ENCODE peak calls at places on chromosome 13, in five cellular contexts. B is lower lobe of right lung; R is CD8-positive, alpha-beta T cell; T is ascending aorta; J is psoas muscle. A is an unnamed sample.

GRCh38 chr13:50537029-50537428 is 306.5 kb downstream of the DLEU7 start:
- DNase-seq in B (no peak), J (no peak), T (no peak), R (no peak), A (no peak)

GRCh38 chr13:65631078-65631477 is 1599.1 kb downstream of the PCDH9 start:
- DNase-seq in R (no peak), T (no peak), J (no peak), B (no peak), A (no peak)

GRCh38 chr13:64206430-64207225 is 2791.0 kb upstream of the PCDH20 start:
- DNase-seq in B (no peak), R (no peak), T (no peak), J (no peak), A (no peak)

GRCh38 chr13:95698047-95698749 is 21.3 kb downstream of the DNAJC3 start:
- DNase-seq in T (no peak), R (no peak), J (no peak), B (no peak), A (no peak)

GRCh38 chr13:51665456-51665855 is 81.2 kb downstream of the WDFY2 start:
- DNase-seq in B (no peak), R (no peak), J (no peak), T (no peak), A (no peak)

GRCh38 chr13:112968910-112969691 is at the start of gene MCF2L:
- DNase-seq in J (peak), T (no peak), B (peak), R (peak), A (no peak)

GRCh38 chr13:99657848-99658265 is 156.6 kb downstream of the TM9SF2 start:
- DNase-seq in R (peak), B (peak), J (peak), T (no peak), A (no peak)

GRCh38 chr13:49240017-49240416 is 7.7 kb upstream of the CDADC1 start:
- DNase-seq in B (no peak), J (no peak), R (no peak), T (no peak), A (no peak)

GRCh38 chr13:102945324-102945815 is 99.5 kb downstream of the ERCC5 start:
- DNase-seq in J (no peak), R (no peak), B (no peak), T (no peak), A (no peak)

GRCh38 chr13:99191900-99192399 is 8.7 kb upstream of the UBAC2 start:
- DNase-seq in R (no peak), J (no peak), B (no peak), T (no peak), A (no peak)

GRCh38 chr13:49308104-49308875 is 60.6 kb downstream of the CDADC1 start:
- DNase-seq in R (no peak), B (peak), J (peak), T (peak), A (peak)

GRCh38 chr13:99660101-99660500 is 158.8 kb downstream of the TM9SF2 start:
- DNase-seq in J (no peak), T (no peak), R (no peak), B (no peak), A (no peak)

GRCh38 chr13:103238441-103238840 is 172.2 kb upstream of the SLC10A2 start:
- DNase-seq in R (no peak), J (no peak), B (no peak), T (no peak), A (no peak)

GRCh38 chr13:77650409-77650808 is 47.1 kb upstream of the SLAIN1 start:
- DNase-seq in J (no peak), R (no peak), T (no peak), B (no peak), A (no peak)

GRCh38 chr13:98315466-98315865 is 138.4 kb upstream of the RNF113B start:
- DNase-seq in J (no peak), B (no peak), R (no peak), T (no peak), A (no peak)

GRCh38 chr13:77563110-77563509 is 27.6 kb downstream of the SCEL start:
- DNase-seq in B (no peak), J (no peak), T (no peak), R (no peak), A (no peak)

GRCh38 chr13:107765724-107766436 is 449.5 kb downstream of the LIG4 start:
- DNase-seq in J (no peak), T (no peak), B (no peak), R (no peak), A (no peak)

GRCh38 chr13:51025245-51025872 is 85.7 kb downstream of the C13orf42 start:
- DNase-seq in J (no peak), R (no peak), B (no peak), T (no peak), A (no peak)

GRCh38 chr13:112894423-112894672 is 74.7 kb upstream of the MCF2L start:
- DNase-seq in R (no peak), J (peak), T (no peak), B (no peak), A (no peak)

GRCh38 chr13:85586856-85587255 is 212.4 kb downstream of the SLITRK6 start:
- DNase-seq in J (no peak), T (no peak), B (no peak), R (no peak), A (no peak)

GRCh38 chr13:72983085-72983768 is 75.6 kb upstream of the KLF5 start:
- DNase-seq in R (no peak), J (no peak), T (no peak), B (peak), A (no peak)

GRCh38 chr13:70339738-70340137 is 231.5 kb upstream of the KLHL1 start:
- DNase-seq in B (no peak), T (no peak), R (no peak), J (peak), A (no peak)

GRCh38 chr13:73661687-73662425 is 472.3 kb downstream of the KLF12 start:
- DNase-seq in B (no peak), J (no peak), R (no peak), T (no peak), A (no peak)

GRCh38 chr13:100019780-100020356 is 38.3 kb downstream of the ZIC2 start:
- DNase-seq in B (no peak), R (no peak), T (no peak), J (no peak), A (no peak)

GRCh38 chr13:74202129-74202528 is 67.9 kb upstream of the KLF12 start:
- DNase-seq in T (no peak), J (no peak), R (no peak), B (no peak), A (no peak)

GRCh38 chr13:30735025-30735967 is at the start of gene ALOX5AP:
- DNase-seq in T (no peak), J (no peak), R (no peak), B (no peak), A (no peak)

GRCh38 chr13:101941095-101941777 is 460.6 kb downstream of the FGF14 start:
- DNase-seq in T (no peak), J (no peak), B (no peak), R (no peak), A (no peak)

GRCh38 chr13:80550856-80551532 is 210.1 kb upstream of the SPRY2 start:
- DNase-seq in T (no peak), R (no peak), B (no peak), J (no peak), A (no peak)

GRCh38 chr13:97254809-97255208 is 32.7 kb downstream of the MBNL2 start:
- DNase-seq in R (no peak), B (no peak), T (no peak), J (no peak), A (no peak)

GRCh38 chr13:108700421-108701170 is 71.2 kb downstream of the MYO16 start:
- DNase-seq in B (no peak), J (no peak), T (no peak), R (no peak), A (no peak)

GRCh38 chr13:111666377-111666776 is 345.9 kb downstream of the TEX29 start:
- DNase-seq in J (no peak), T (no peak), R (no peak), B (no peak), A (no peak)

GRCh38 chr13:93982189-93982918 is 497.1 kb downstream of the DCT start:
- DNase-seq in R (no peak), T (no peak), J (no peak), B (no peak), A (no peak)

GRCh38 chr13:98834254-98834960 is 81.9 kb upstream of the SLC15A1 start:
- DNase-seq in R (no peak), B (no peak), J (no peak), T (no peak), A (no peak)

GRCh38 chr13:39675904-39676303 is 20.4 kb downstream of the COG6 start:
- DNase-seq in R (no peak), B (no peak), J (no peak), T (no peak), A (no peak)

GRCh38 chr13:26050568-26051230 is 1.1 kb downstream of the SHISA2 start:
- DNase-seq in J (peak), R (no peak), B (peak), T (no peak), A (no peak)

GRCh38 chr13:51838235-51838846 is 6.6 kb downstream of the TMEM272 start:
- DNase-seq in R (no peak), B (no peak), T (no peak), J (no peak), A (no peak)

GRCh38 chr13:51520524-51520923 is 63.7 kb upstream of the WDFY2 start:
- DNase-seq in R (no peak), T (no peak), B (no peak), J (no peak), A (no peak)

DNA sequence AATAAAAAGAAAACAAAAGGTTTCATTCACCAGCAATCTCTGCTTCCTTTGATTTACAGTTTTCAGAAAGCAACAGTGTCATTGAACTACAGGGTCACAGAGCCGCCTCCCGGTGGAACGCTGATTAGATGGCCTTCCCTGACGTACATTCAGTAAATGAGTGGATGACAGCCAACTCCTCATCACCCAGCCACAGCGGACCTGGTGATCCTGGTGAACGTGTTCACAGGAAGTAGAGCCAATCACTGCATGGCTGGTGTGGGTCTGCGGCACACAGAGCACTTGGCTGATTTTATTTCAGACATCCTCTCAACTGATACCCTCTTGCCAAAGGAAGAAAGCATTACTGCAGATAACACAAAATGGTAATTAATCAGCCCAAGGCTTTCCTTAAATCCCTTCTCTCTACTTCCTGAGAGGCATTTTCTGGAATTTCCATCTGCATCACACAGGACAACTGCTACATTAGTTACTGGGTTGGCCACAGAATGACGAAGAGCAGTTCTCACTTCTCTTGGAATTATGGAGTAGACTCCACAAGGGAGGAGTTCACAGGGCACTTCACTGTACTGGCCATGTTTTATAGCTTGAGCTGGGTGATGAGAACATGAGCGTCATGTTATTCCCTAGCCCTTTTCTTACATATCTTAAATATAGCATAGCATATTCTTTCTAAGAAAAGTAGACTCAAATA is 84.0 kb upstream of the SLC7A1 start:
- DNase-seq in J (no peak), B (no peak), T (no peak), R (no peak), A (no peak)
- H3K4me3 ChIP-seq in J (no peak), B (no peak), T (no peak), R (no peak), A (no peak)

GRCh38 chr13:46479691-46480090 is 73.3 kb upstream of the LRCH1 start:
- DNase-seq in J (no peak), R (no peak), T (no peak), B (no peak), A (no peak)
- H3K27ac ChIP-seq in J (no peak), R (no peak), T (no peak), B (no peak), A (no peak)

DNA sequence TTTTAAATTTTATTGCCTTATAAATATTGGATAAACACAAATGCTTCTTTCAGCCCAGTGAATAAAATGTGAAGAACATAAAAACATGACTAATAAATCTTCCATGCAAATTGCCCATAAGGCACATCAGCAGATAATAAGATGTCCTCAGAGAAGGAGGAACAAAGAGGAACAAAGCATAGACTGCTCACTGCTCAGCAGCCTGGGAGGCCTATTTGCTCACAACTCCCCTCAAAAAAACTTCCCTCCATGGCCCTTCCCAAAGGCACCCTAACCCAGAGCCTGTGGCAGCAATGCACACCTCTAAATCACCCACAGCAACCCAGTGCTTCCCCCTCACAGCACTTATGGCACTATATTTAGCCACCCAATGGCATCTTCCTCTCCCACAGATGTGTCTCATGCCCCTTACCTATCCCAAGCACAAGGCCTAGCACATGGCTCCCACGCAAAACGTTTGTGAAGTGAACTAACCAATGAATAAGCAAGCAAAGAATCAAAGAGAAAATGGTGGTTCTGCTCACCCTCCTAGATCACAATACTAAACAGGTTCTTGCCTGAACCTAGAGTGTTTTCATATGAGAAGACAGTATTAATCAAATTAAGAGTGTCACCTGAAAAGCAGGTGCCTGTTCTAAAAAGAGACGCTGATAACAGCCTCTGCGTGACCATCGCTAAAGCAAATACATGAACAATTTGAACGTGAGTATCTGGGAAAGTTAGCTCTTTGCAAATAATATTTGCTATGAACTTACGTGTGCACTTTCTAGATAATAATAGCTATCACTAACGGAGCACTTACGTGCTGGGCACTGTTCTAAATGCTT is 96.9 kb downstream of the TBC1D4 start:
- DNase-seq in J (no peak), B (no peak), R (no peak), T (no peak), A (no peak)
- H3K4me3 ChIP-seq in J (no peak), B (no peak), R (no peak), T (no peak), A (no peak)

GRCh38 chr13:110561335-110562033 is at the start of gene RAB20:
- DNase-seq in R (no peak), B (peak), J (peak), T (peak), A (peak)
- H3K27ac ChIP-seq in R (peak), B (peak), J (peak), T (peak), A (peak)

DNA sequence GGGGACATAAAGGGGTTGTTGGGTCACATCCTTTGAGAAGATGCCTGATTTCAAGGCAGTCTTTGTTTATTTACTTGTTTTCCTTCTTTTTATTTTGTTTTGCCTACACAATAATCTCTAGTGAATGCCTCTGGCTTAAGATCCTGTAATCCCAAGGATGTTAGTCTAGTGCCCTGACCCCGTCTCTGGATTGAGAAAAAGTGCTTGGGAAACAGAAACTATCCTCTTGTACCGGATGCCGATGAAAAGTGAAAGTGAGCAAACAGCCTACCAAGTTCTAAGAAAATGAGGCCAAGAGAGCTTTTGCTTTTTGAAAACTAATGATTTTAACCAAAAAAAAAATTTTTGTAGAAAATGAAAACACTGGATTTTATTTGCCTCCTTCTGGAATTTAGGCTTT is 42.1 kb upstream of the C1QTNF9 start:
- DNase-seq in J (no peak), R (no peak), B (no peak), T (no peak), A (no peak)
- H3K4me3 ChIP-seq in J (peak), R (peak), B (peak), T (peak), A (peak)

DNA sequence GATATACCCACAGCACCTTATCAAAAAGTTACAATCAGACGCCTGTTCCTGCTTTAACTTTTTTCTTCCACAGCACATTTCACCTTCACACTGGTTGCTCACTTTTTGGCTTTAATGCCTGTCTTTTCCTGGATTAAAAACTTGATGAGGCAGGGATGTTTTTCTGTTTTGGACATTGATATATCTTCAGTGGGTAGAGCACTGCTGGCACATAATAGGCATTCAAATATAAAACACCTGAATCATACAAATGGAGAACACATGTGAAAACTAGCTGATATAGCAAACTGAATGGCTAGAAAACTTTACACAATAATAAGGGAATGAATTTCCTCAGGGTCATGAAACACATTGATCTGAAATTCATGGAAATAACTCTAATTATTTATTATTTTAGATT is 65.6 kb downstream of the STARD13 start:
- DNase-seq in R (no peak), T (no peak), J (no peak), B (no peak), A (no peak)
- H3K27ac ChIP-seq in R (no peak), T (no peak), J (no peak), B (peak), A (no peak)